ENCODE peak calls at places on chromosome 12, in five cellular contexts. H is aorta, K is mesendoderm, J is EL, X is ovary. B is an unnamed sample.

GRCh38 chr12:93956551-93956950 is 191.8 kb upstream of the PLXNC1 start:
- DNase-seq in X (no peak), K (no peak), J (no peak), H (no peak), B (no peak)

GRCh38 chr12:96770239-96770780 is 136.7 kb upstream of the NEDD1 start:
- DNase-seq in K (no peak), J (peak; percentile 18), X (no peak), H (no peak), B (no peak)

GRCh38 chr12:57864382-57864781 is 17.9 kb upstream of the CTDSP2 start:
- DNase-seq in H (no peak), X (no peak), K (peak; percentile 70), J (no peak), B (no peak)

GRCh38 chr12:122096014-122096413 is 17.5 kb downstream of the MLXIP start:
- DNase-seq in H (no peak), X (no peak), J (no peak), K (no peak), B (no peak)

GRCh38 chr12:16603916-16604575 is 1.9 kb downstream of the LMO3 start:
- DNase-seq in K (peak; percentile 70), X (no peak), H (no peak), J (no peak), B (no peak)

GRCh38 chr12:3464561-3464960 is 26.4 kb upstream of the PRMT8 start:
- DNase-seq in K (no peak), X (no peak), J (no peak), H (no peak), B (no peak)

GRCh38 chr12:109154485-109155438 is 38.4 kb downstream of the ACACB start:
- DNase-seq in J (peak; percentile 73), K (peak; percentile 96), X (peak; percentile 86), H (peak; percentile 95), B (peak; percentile 86)

GRCh38 chr12:118981285-118982201 is at the start of gene SRRM4:
- DNase-seq in K (peak; percentile 94), X (no peak), J (no peak), H (no peak), B (peak; percentile 7)

GRCh38 chr12:43937947-43938346 is 102.1 kb downstream of the TMEM117 start:
- DNase-seq in J (peak; percentile 9), K (peak; percentile 33), H (no peak), X (no peak), B (peak; percentile 4)

GRCh38 chr12:112798019-112798760 is 6.6 kb downstream of the RPH3A start:
- DNase-seq in H (no peak), X (no peak), J (no peak), K (no peak), B (no peak)

GRCh38 chr12:103997277-103997900 is 31.7 kb downstream of the TDG start:
- DNase-seq in X (peak; percentile 83), J (no peak), H (no peak), K (no peak), B (no peak)